ENCODE peak calls at places on chromosomes 2 and 18, in ten cellular contexts. J is fibroblast of lung, D is cardiac fibroblast, G is epithelial cell of esophagus, C is breast epithelium, I is OCI-LY7, P is NB4, R is HCT116, N is LNCaP clone FGC, O is lower lobe of right lung. V is an unnamed sample.

GRCh38 chr2:33620-34019 is 12.7 kb downstream of the FAM110C start:
- DNase-seq in J (no peak), D (no peak), G (peak), C (no peak), I (no peak), P (no peak), R (peak), N (peak), O (no peak), V (no peak)

GRCh38 chr18:3873211-3873610 is 423.2 kb downstream of the TGIF1 start:
- DNase-seq in J (no peak), D (no peak), G (no peak), C (no peak), I (no peak), P (no peak), R (no peak), N (no peak), O (no peak), V (no peak)

GRCh38 chr2:73063909-73064875 is 7.3 kb downstream of the SFXN5 start:
- DNase-seq in J (peak), D (peak), G (peak), C (no peak), I (no peak), P (no peak), R (peak), N (no peak), O (no peak), V (peak)

GRCh38 chr2:221204699-221205098 is 367.4 kb downstream of the EPHA4 start:
- DNase-seq in J (peak), D (no peak), G (no peak), C (no peak), I (no peak), P (no peak), R (no peak), N (no peak), O (no peak), V (no peak)

GRCh38 chr2:74286725-74287124 is 56.5 kb downstream of the SLC4A5 start:
- DNase-seq in J (no peak), D (no peak), G (no peak), C (no peak), I (no peak), P (no peak), R (no peak), N (no peak), O (no peak), V (no peak)

GRCh38 chr2:102046135-102046901 is 54.6 kb downstream of the IL1R2 start:
- DNase-seq in J (peak), D (no peak), G (no peak), C (no peak), I (no peak), P (no peak), R (no peak), N (no peak), O (no peak), V (no peak)

GRCh38 chr2:215430528-215431187 is 5.2 kb downstream of the FN1 start:
- DNase-seq in J (peak), D (peak), G (peak), C (no peak), I (no peak), P (no peak), R (no peak), N (no peak), O (no peak), V (no peak)

GRCh38 chr2:234964631-234965461 is 13.0 kb downstream of the SH3BP4 start:
- DNase-seq in J (no peak), D (no peak), G (no peak), C (no peak), I (no peak), P (no peak), R (peak), N (no peak), O (no peak), V (no peak)

GRCh38 chr2:168427451-168427850 is 28.6 kb upstream of the CERS6 start:
- DNase-seq in J (peak), D (peak), G (no peak), C (no peak), I (no peak), P (no peak), R (no peak), N (no peak), O (no peak), V (peak)

GRCh38 chr2:72757177-72757775 is 68.6 kb downstream of the EXOC6B start:
- DNase-seq in J (peak), D (peak), G (peak), C (no peak), I (no peak), P (no peak), R (no peak), N (no peak), O (no peak), V (no peak)

GRCh38 chr2:173427887-173428683 is 73.4 kb downstream of the CDCA7 start:
- DNase-seq in J (peak), D (peak), G (peak), C (peak), I (no peak), P (peak), R (no peak), N (peak), O (no peak), V (peak)

GRCh38 chr18:22391571-22392359 is 25.9 kb downstream of the CTAGE1 start:
- DNase-seq in J (peak), D (peak), G (peak), C (peak), I (no peak), P (no peak), R (no peak), N (no peak), O (no peak), V (peak)

GRCh38 chr2:15664273-15665066 is 72.8 kb downstream of the DDX1 start:
- DNase-seq in J (no peak), D (no peak), G (no peak), C (no peak), I (no peak), P (no peak), R (no peak), N (no peak), O (no peak), V (no peak)

GRCh38 chr2:36886664-36887063 is 79.7 kb downstream of the STRN start:
- DNase-seq in J (peak), D (peak), G (no peak), C (no peak), I (no peak), P (no peak), R (no peak), N (no peak), O (no peak), V (no peak)

GRCh38 chr18:79257480-79257879 is 138.2 kb upstream of the NFATC1 start:
- DNase-seq in J (no peak), D (no peak), G (no peak), C (no peak), I (no peak), P (no peak), R (no peak), N (no peak), O (no peak), V (no peak)

GRCh38 chr2:99187011-99187410 is 6.0 kb downstream of the MRPL30 start:
- DNase-seq in J (no peak), D (no peak), G (no peak), C (no peak), I (no peak), P (no peak), R (no peak), N (no peak), O (no peak), V (no peak)

GRCh38 chr2:80073134-80073561 is 231.4 kb downstream of the LRRTM1 start:
- DNase-seq in J (peak), D (peak), G (peak), C (no peak), I (peak), P (peak), R (peak), N (peak), O (no peak), V (peak)

GRCh38 chr2:213500881-213501280 is 216.6 kb downstream of the SPAG16 start:
- DNase-seq in J (no peak), D (no peak), G (peak), C (no peak), I (no peak), P (no peak), R (no peak), N (no peak), O (no peak), V (no peak)

GRCh38 chr2:207953354-207953753 is 72.0 kb downstream of the PLEKHM3 start:
- DNase-seq in J (no peak), D (peak), G (no peak), C (no peak), I (no peak), P (no peak), R (no peak), N (no peak), O (no peak), V (no peak)
- TF ChIP-seq CTCF in J (no peak), D (no peak), G (no peak), C (no peak), I (no peak), P (no peak), R (no peak), N (no peak), O (no peak), V (no peak)

GRCh38 chr2:160387558-160388262 is 105.9 kb downstream of the RBMS1 start:
- DNase-seq in J (peak), D (peak), G (peak), C (no peak), I (no peak), P (no peak), R (no peak), N (no peak), O (no peak), V (peak)
- H3K4me3 ChIP-seq in J (no peak), D (no peak), G (no peak), C (no peak), I (no peak), P (no peak), R (no peak), N (no peak), O (peak), V (no peak)

DNA sequence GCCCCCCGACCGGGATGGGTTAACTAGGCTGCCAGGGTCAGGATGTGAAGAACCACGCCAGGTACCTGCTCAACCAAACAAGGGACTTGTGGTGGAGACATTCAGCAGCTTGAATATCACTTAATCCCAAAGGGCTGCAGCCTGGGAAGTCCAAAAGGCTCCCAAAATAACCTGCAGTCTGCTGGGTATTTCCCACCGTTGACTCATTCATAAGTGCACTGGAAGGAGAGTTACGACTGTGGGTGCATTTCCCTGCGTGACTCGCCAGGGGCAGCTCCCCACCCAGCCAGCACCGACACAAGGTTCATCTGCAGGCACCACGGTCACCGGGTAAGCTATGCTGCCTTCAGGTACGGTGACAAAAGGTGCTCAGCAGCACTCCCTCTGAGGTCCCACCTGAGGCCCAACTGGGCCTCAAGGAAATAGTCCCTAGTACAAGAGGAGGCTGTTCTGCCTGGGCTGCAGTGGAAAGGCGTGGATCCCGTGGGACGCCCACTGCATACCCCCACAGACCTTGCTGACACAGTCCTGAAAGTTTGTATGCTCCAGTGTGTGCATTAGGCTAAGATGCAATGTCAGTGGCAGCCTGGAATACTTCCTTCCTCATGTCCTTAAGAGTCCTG is 86.5 kb downstream of the UXS1 start:
- DNase-seq in J (no peak), D (peak), G (peak), C (no peak), I (no peak), P (no peak), R (no peak), N (no peak), O (no peak), V (no peak)
- TF ChIP-seq CTCF in J (no peak), D (peak), G (no peak), C (no peak), I (no peak), P (no peak), R (no peak), N (no peak), O (peak), V (no peak)

GRCh38 chr2:109699646-109700045 is 85.5 kb downstream of the SOWAHC start:
- DNase-seq in J (peak), D (no peak), G (no peak), C (no peak), I (no peak), P (no peak), R (no peak), N (no peak), O (no peak), V (no peak)
- H3K4me3 ChIP-seq in J (no peak), D (no peak), G (no peak), C (no peak), I (no peak), P (no peak), R (no peak), N (no peak), O (no peak), V (no peak)

V was measured in HFF-Myc.